ENCODE peak calls at places on chromosomes 4 and X, in seven cellular contexts. J is IMR-90, E is psoas muscle, P is sigmoid colon, I is BJ, R is right atrium auricular region, C is left lung. B is an unnamed sample.

GRCh38 chr4:185201983-185202962 is 1.5 kb downstream of the CFAP97 start:
- DNase-seq in J (peak; percentile 42), E (no peak), P (no peak), I (no peak), R (no peak), C (no peak), B (no peak)

GRCh38 chr4:64192731-64193412 is 216.4 kb downstream of the TECRL start:
- DNase-seq in J (no peak), E (no peak), P (no peak), I (no peak), R (no peak), C (no peak), B (no peak)

GRCh38 chr4:2263701-2264321 is 1.9 kb upstream of the MXD4 start:
- DNase-seq in J (no peak), E (peak; percentile 45), P (peak; percentile 64), I (no peak), R (no peak), C (peak; percentile 53), B (no peak)

GRCh38 chr4:109410776-109411175 is 22.8 kb upstream of the SEC24B start:
- DNase-seq in J (peak; percentile 53), E (no peak), P (no peak), I (no peak), R (no peak), C (no peak), B (no peak)

GRCh38 chr4:27062256-27062655 is 201.6 kb downstream of the STIM2 start:
- DNase-seq in J (no peak), E (no peak), P (no peak), I (no peak), R (no peak), C (no peak), B (no peak)

GRCh38 chr4:8188743-8189550 is 10.1 kb upstream of the SH3TC1 start:
- DNase-seq in J (no peak), E (peak; percentile 91), P (no peak), I (no peak), R (peak; percentile 74), C (peak; percentile 89), B (no peak)

GRCh38 chrX:110055616-110056015 is 52.7 kb downstream of the TMEM164 start:
- DNase-seq in J (peak; percentile 20), E (no peak), P (no peak), I (no peak), R (no peak), C (no peak), B (no peak)

GRCh38 chr4:97984545-97985131 is 158.6 kb downstream of the STPG2 start:
- DNase-seq in J (no peak), E (no peak), P (no peak), I (no peak), R (no peak), C (no peak), B (no peak)

GRCh38 chr4:121800638-121800960 is 524 bp upstream of the EXOSC9 start:
- DNase-seq in J (no peak), E (no peak), P (no peak), I (no peak), R (no peak), C (no peak), B (no peak)

GRCh38 chr4:146661368-146661767 is 22.7 kb downstream of the POU4F2 start:
- DNase-seq in J (no peak), E (no peak), P (no peak), I (no peak), R (no peak), C (no peak), B (no peak)

GRCh38 chrX:114619874-114620273 is 36.0 kb downstream of the HTR2C start:
- DNase-seq in J (no peak), E (no peak), P (no peak), I (no peak), R (no peak), C (no peak), B (no peak)

GRCh38 chrX:35682481-35682880 is 115.7 kb upstream of the MAGEB16 start:
- DNase-seq in J (no peak), E (no peak), P (no peak), I (no peak), R (no peak), C (no peak), B (no peak)

GRCh38 chr4:2402453-2402852 is 16.0 kb downstream of the ZFYVE28 start:
- DNase-seq in J (no peak), E (peak; percentile 7), P (no peak), I (no peak), R (no peak), C (peak; percentile 18), B (no peak)

GRCh38 chr4:24470681-24471622 is 113.4 kb downstream of the DHX15 start:
- DNase-seq in J (peak; percentile 43), E (peak; percentile 67), P (peak; percentile 72), I (no peak), R (no peak), C (peak; percentile 73), B (no peak)

GRCh38 chrX:136067946-136068345 is 79.4 kb upstream of the FHL1 start:
- DNase-seq in J (no peak), E (no peak), P (peak; percentile 72), I (no peak), R (no peak), C (no peak), B (no peak)

GRCh38 chrX:69314436-69315348 is 149.4 kb upstream of the PJA1 start:
- DNase-seq in J (no peak), E (no peak), P (no peak), I (no peak), R (peak; percentile 44), C (no peak), B (no peak)

GRCh38 chr4:7087036-7087435 is 19.2 kb upstream of the GRPEL1 start:
- DNase-seq in J (no peak), E (no peak), P (no peak), I (no peak), R (no peak), C (no peak), B (no peak)

GRCh38 chr4:185846550-185847210 is 34.7 kb upstream of the SORBS2 start:
- DNase-seq in J (no peak), E (no peak), P (no peak), I (no peak), R (no peak), C (no peak), B (no peak)

GRCh38 chr4:183988874-183989273 is 83.8 kb downstream of the STOX2 start:
- DNase-seq in J (no peak), E (no peak), P (no peak), I (no peak), R (no peak), C (no peak), B (no peak)
- H3K4me3 ChIP-seq in J (peak overlapping the region; percentile 4), E (peak overlapping the region; percentile 59), P (no peak overlapping the region), I (no peak overlapping the region), R (peak overlapping the region; percentile 47), C (no peak overlapping the region), B (no peak overlapping the region)

GRCh38 chrX:77276742-77277141 is 170.4 kb upstream of the FGF16 start:
- DNase-seq in J (no peak), E (no peak), P (no peak), I (no peak), R (no peak), C (no peak), B (no peak)
- TF ChIP-seq CTCF in J (no peak), E (no peak), P (no peak), I (no peak), R (no peak), C (no peak), B (no peak)

GRCh38 chrX:153494541-153495361 is at the start of gene BGN:
- DNase-seq in J (peak; percentile 44), E (no peak), P (no peak), I (no peak), R (no peak), C (no peak), B (no peak)
- H3K4me3 ChIP-seq in J (peak within 1 kb of the TSS; percentile 70), E (peak within 1 kb of the TSS; percentile 48), P (peak within 1 kb of the TSS; percentile 41), I (peak within 1 kb of the TSS; percentile 71), R (peak within 1 kb of the TSS; percentile 47), C (peak within 1 kb of the TSS; percentile 26), B (peak within 1 kb of the TSS; percentile 57)

GRCh38 chr4:134865675-134866074 is 664.1 kb upstream of the PABPC4L start:
- DNase-seq in J (no peak), E (no peak), P (no peak), I (no peak), R (no peak), C (no peak), B (no peak)
- TF ChIP-seq CTCF in J (no peak), E (no peak), P (no peak), I (no peak), R (no peak), C (no peak), B (no peak)

GRCh38 chr4:88599298-88599697 is 7.0 kb downstream of the HERC3 start:
- DNase-seq in J (peak; percentile 74), E (no peak), P (no peak), I (no peak), R (no peak), C (no peak), B (no peak)
- H3K4me3 ChIP-seq in J (no peak overlapping the region), E (no peak overlapping the region), P (no peak overlapping the region), I (no peak overlapping the region), R (no peak overlapping the region), C (no peak overlapping the region), B (no peak overlapping the region)

GRCh38 chr4:158588285-158588684 is 66.6 kb downstream of the RXFP1 start:
- DNase-seq in J (no peak), E (no peak), P (no peak), I (no peak), R (no peak), C (no peak), B (no peak)

GRCh38 chr4:158590219-158590618 is 68.5 kb downstream of the RXFP1 start:
- DNase-seq in J (no peak), E (no peak), P (no peak), I (no peak), R (no peak), C (no peak), B (no peak)

GRCh38 chr4:158586881-158587280 is 65.2 kb downstream of the RXFP1 start:
- DNase-seq in J (no peak), E (no peak), P (no peak), I (no peak), R (no peak), C (no peak), B (no peak)

DNA sequence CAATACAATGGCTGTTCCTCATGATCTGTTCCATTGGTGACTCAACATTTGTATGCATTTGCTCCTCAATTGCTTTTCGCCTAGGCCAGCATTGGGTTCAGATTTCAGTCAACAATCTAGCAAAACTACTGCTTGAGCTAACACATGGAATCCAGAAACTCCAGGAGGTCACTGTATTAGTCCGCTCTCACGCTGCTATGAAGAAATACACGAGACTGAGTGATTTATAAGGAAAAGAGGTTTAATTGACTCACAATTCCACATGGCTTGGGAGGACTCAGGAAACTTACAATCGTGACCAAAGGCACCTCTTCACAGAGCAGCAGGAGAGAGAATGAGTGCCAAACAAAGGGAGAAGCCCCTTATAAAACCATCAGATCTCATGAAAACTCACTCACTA is 67.1 kb downstream of the RXFP1 start:
- DNase-seq in J (no peak), E (no peak), P (no peak), I (no peak), R (no peak), C (no peak), B (no peak)
- TF ChIP-seq CTCF in J (no peak), E (no peak), P (no peak), I (no peak), R (no peak), C (no peak), B (no peak)

B was measured in HFF-Myc.